ENCODE peak calls at places on chromosomes 3 and 15, in five cellular contexts. W is upper lobe of left lung, F is spleen, J is stomach, R is suprapubic skin. S is an unnamed sample. For H3K27me3, the result is how much of the 10 kb centered on the place peaks cover.

GRCh38 chr15:33154366-33155166 is 39.9 kb downstream of the FMN1 start:
- DNase-seq in W (peak), R (no peak), J (no peak), F (no peak), S (peak)

GRCh38 chr3:52162250-52162872 is 8.1 kb upstream of the POC1A start:
- DNase-seq in J (no peak), F (peak), W (no peak), R (no peak), S (no peak)

GRCh38 chr15:85010472-85011209 is 29.0 kb downstream of the PDE8A start:
- DNase-seq in R (no peak), W (no peak), F (no peak), J (no peak), S (no peak)

GRCh38 chr15:72591361-72591760 is 63.1 kb upstream of the GOLGA6B start:
- DNase-seq in F (no peak), J (no peak), W (no peak), R (no peak), S (no peak)

GRCh38 chr3:122184591-122184929 is 1.1 kb downstream of the CASR start:
- DNase-seq in F (no peak), W (no peak), J (no peak), R (no peak), S (no peak)

GRCh38 chr15:33197636-33198035 is 3.1 kb upstream of the FMN1 start:
- DNase-seq in W (no peak), J (no peak), F (no peak), R (no peak), S (no peak)

GRCh38 chr3:69433938-69434263 is 48.0 kb upstream of the FRMD4B start:
- DNase-seq in R (no peak), J (no peak), F (no peak), W (no peak), S (no peak)

GRCh38 chr15:52255935-52256334 is 39.7 kb downstream of the MYO5C start:
- DNase-seq in W (no peak), J (no peak), F (no peak), R (no peak), S (no peak)

GRCh38 chr15:39083213-39083612 is 497.7 kb upstream of the THBS1 start:
- DNase-seq in R (no peak), J (no peak), W (no peak), F (no peak), S (no peak)

GRCh38 chr15:33045066-33045810 is 149.3 kb downstream of the FMN1 start:
- DNase-seq in F (no peak), R (no peak), J (peak), W (no peak), S (no peak)

GRCh38 chr15:77500986-77501385 is 80.3 kb downstream of the HMG20A start:
- DNase-seq in F (no peak), J (no peak), W (no peak), R (no peak), S (no peak)

GRCh38 chr15:69608661-69609060 is 156.0 kb downstream of the RPLP1 start:
- DNase-seq in J (no peak), F (no peak), W (peak), R (no peak), S (no peak)

GRCh38 chr3:133532951-133533350 is 40.5 kb upstream of the CDV3 start:
- DNase-seq in R (no peak), W (no peak), J (no peak), F (no peak), S (no peak)

GRCh38 chr15:85381850-85382751 is 1.7 kb downstream of the AKAP13 start:
- DNase-seq in W (no peak), J (no peak), R (no peak), F (no peak), S (no peak)

GRCh38 chr3:122255757-122256439 is 69.2 kb upstream of the CSTA start:
- DNase-seq in J (no peak), W (no peak), R (no peak), F (no peak), S (no peak)

GRCh38 chr3:59103552-59103951 is 53.7 kb upstream of the CFAP20DC start:
- DNase-seq in R (no peak), J (no peak), W (no peak), F (no peak), S (no peak)
- TF ChIP-seq POLR2A in R (no peak), J (no peak), W (no peak), F (no peak), S (no peak)

DNA sequence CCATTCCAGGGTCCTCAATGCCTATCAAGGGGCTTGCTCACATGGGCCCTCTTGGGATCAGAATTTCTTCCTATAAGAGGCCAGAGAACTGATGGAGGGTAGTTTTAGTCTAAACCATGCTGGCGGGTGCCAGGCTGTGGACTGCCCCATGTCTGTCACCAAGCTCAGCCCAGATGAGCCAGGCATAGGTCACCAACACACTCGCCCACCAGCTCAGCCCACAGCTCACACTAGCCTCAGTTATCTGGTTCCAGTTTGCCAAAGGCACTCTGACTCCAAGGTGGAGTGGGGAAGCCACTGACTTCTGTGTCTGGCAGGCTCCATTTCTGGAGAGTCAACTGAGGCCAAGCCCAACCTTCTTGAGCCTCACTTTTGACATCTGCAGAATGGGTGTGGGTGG is 50.7 kb upstream of the INSYN1 start:
- DNase-seq in R (no peak), W (no peak), F (peak), J (no peak), S (no peak)
- TF ChIP-seq POLR2AphosphoS5 in R (no peak), W (no peak), F (no peak), J (no peak), S (no peak)

GRCh38 chr3:155772801-155773200 is 27.9 kb upstream of the PLCH1 start:
- DNase-seq in J (no peak), F (no peak), R (no peak), W (no peak), S (no peak)
- H3K27me3 ChIP-seq in J (under half), F (under half), R (under half), W (under half), S (under half)

GRCh38 chr3:130894873-130895330 is 1.0 kb downstream of the ATP2C1 start:
- DNase-seq in W (no peak), R (no peak), J (no peak), F (no peak), S (no peak)

GRCh38 chr3:130893240-130894129 is at the start of gene ATP2C1:
- DNase-seq in W (peak), R (peak), F (peak), J (peak), S (peak)

GRCh38 chr3:130894130-130894872 is 417 bp downstream of the ATP2C1 start:
- DNase-seq in F (peak), J (peak), R (no peak), W (peak), S (peak)

GRCh38 chr3:130895690-130896089 is 1.8 kb downstream of the ATP2C1 start:
- DNase-seq in W (no peak), F (no peak), R (no peak), J (no peak), S (no peak)

DNA sequence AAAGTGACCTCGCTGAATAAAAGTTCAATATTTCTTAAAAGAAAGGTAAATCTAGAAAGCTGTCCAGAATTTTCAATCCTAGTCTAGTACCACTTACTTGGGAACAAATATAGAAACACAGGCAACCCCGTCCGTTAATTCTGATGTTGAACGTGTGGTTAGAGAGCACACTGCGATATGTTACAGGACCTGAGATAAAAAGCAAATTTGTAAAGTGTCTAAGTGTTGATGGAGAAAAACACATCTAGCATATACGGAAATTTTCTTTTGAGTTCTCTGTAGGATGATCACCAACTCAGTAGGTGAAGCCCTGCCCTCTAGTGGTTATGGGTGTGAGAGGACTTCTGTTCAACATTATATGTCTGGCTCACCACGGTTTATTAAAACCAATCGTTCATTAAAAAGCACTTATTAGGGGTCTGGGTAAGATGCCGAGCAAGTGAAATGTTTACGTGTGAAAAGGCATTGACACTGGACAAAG is 1.1 kb upstream of the ATP2C1 start:
- DNase-seq in F (no peak), J (peak), R (no peak), W (peak), S (peak)
- TF ChIP-seq POLR2A in F (no peak), J (no peak), R (no peak), W (no peak), S (no peak)

GRCh38 chr3:185916042-185916833 is 21.6 kb downstream of the TRA2B start:
- DNase-seq in J (no peak), W (no peak), F (no peak), R (no peak), S (no peak)
- TF ChIP-seq POLR2AphosphoS5 in J (no peak), W (no peak), F (no peak), R (no peak), S (no peak)

GRCh38 chr3:184228376-184229137 is 828 bp upstream of the VWA5B2 start:
- DNase-seq in F (no peak), R (no peak), W (no peak), J (no peak), S (no peak)
- H3K27me3 ChIP-seq in F (half or more), R (half or more), W (under half), J (half or more), S (half or more)

DNA sequence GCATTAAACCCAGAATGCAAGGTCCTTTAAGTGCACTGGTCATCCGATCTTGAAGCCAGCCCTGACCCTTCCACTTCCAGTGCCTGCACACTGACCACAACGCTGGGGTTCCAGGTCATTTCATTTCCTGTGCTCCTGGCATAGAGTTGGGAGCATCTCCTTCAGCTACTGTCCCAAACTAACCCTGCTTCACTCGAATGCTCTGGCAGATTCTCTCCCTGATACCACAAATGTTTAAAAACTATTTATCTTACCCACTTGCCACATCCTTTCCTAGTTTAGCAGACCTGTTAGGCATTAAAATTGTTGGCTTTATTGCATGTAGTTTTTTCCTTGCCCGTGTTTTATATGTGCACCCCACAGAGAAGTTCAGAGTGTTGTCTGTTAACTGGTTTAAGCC is 77.5 kb downstream of the ABI3BP start:
- DNase-seq in F (no peak), R (no peak), W (no peak), J (no peak), S (no peak)
- TF ChIP-seq POLR2A in F (no peak), R (no peak), W (no peak), J (no peak), S (no peak)

GRCh38 chr15:70794596-70795310 is 31.4 kb upstream of the UACA start:
- DNase-seq in F (no peak), R (no peak), W (no peak), J (no peak), S (no peak)

GRCh38 chr15:70791248-70791647 is 27.9 kb upstream of the UACA start:
- DNase-seq in R (no peak), F (no peak), J (no peak), W (no peak), S (no peak)

GRCh38 chr15:70789213-70789612 is 25.9 kb upstream of the UACA start:
- DNase-seq in R (no peak), W (no peak), F (no peak), J (no peak), S (peak)

GRCh38 chr15:70793694-70794093 is 30.3 kb upstream of the UACA start:
- DNase-seq in F (no peak), R (no peak), J (peak), W (no peak), S (no peak)

DNA sequence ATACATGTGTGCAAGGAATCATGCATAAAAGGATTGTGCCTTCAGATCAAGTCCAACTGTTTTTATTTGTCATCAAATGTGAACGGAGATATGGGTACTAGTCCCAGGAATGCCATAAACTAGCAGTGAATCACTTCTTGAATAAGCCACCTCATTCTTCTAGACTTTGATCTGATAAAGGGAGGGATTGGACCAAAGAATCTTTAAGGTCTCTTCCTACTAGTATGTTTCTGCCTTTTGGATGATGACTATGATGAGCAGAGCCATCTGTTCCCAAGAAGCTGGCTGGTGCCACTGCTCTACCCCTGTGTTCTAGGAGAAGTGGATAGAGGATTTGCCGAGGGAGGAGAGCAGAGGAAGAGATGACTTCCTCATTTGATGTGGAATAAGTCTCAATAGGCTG is 28.8 kb upstream of the UACA start:
- DNase-seq in F (no peak), J (no peak), R (no peak), W (no peak), S (no peak)
- TF ChIP-seq POLR2AphosphoS5 in F (no peak), J (no peak), R (no peak), W (no peak), S (no peak)

GRCh38 chr15:67064607-67065530 is 533 bp upstream of the SMAD3 start:
- DNase-seq in F (peak), R (peak), J (peak), W (peak), S (peak)

GRCh38 chr15:67063689-67064606 is 1.5 kb upstream of the SMAD3 start:
- DNase-seq in W (peak), R (no peak), J (peak), F (no peak), S (peak)

GRCh38 chr15:67065531-67066005 is at the start of gene SMAD3:
- DNase-seq in W (peak), R (peak), J (peak), F (peak), S (peak)

GRCh38 chr15:67061811-67062348 is 3.5 kb upstream of the SMAD3 start:
- DNase-seq in F (no peak), J (no peak), R (no peak), W (no peak), S (peak)

GRCh38 chr15:67062365-67062985 is 2.9 kb upstream of the SMAD3 start:
- DNase-seq in W (no peak), R (no peak), J (no peak), F (no peak), S (peak)
- H3K27me3 ChIP-seq in W (under half), R (under half), J (under half), F (under half), S (under half)

GRCh38 chr15:64072812-64073211 is 20.8 kb downstream of the CIAO2A start:
- DNase-seq in J (no peak), R (no peak), F (no peak), W (no peak), S (no peak)

GRCh38 chr15:64071931-64072765 is 21.5 kb downstream of the CIAO2A start:
- DNase-seq in R (no peak), J (no peak), F (no peak), W (no peak), S (no peak)

GRCh38 chr15:64070106-64070505 is 23.5 kb downstream of the CIAO2A start:
- DNase-seq in R (no peak), F (no peak), J (no peak), W (no peak), S (no peak)

GRCh38 chr15:64068133-64068532 is 21.8 kb upstream of the DAPK2 start:
- DNase-seq in W (no peak), F (no peak), J (no peak), R (no peak), S (no peak)

GRCh38 chr15:64070965-64071851 is 22.4 kb downstream of the CIAO2A start:
- DNase-seq in F (no peak), W (peak), J (peak), R (no peak), S (peak)
- TF ChIP-seq POLR2A in F (no peak), W (no peak), J (no peak), R (no peak), S (no peak)